ENCODE peak calls at places on chromosomes 2 and 18, in six cellular contexts. J is NCI-H774, L is COR-L47, N is T-cell, O is NCI-H510A treated with DMSO at 0.1 percent for 48 hours, R is uterus. C is an unnamed sample.
A peak's percentile ranks its signal among the peaks of the same experiment; 100 is the strongest.

GRCh38 chr2:95728878-95729511 is 137.2 kb downstream of the TRIM43 start:
- DNase-seq in J (peak; percentile 83), L (peak; percentile 74), N (peak; percentile 15), O (peak; percentile 27), R (peak; percentile 73), C (peak; percentile 61)

GRCh38 chr2:55901941-55902340 is 21.6 kb downstream of the EFEMP1 start:
- DNase-seq in J (no peak), L (no peak), N (no peak), O (no peak), R (no peak), C (no peak)

GRCh38 chr18:55900380-55900779 is 312.4 kb upstream of the TCF4 start:
- DNase-seq in J (no peak), L (no peak), N (no peak), O (no peak), R (no peak), C (no peak)

GRCh38 chr2:12722445-12723316 is 5.9 kb downstream of the TRIB2 start:
- DNase-seq in J (no peak), L (no peak), N (no peak), O (no peak), R (no peak), C (no peak)

GRCh38 chr2:217853301-217853881 is 149.4 kb downstream of the TNS1 start:
- DNase-seq in J (no peak), L (no peak), N (no peak), O (no peak), R (peak; percentile 71), C (peak; percentile 55)

GRCh38 chr18:61602836-61603235 is 269.6 kb downstream of the CDH20 start:
- DNase-seq in J (no peak), L (no peak), N (no peak), O (no peak), R (no peak), C (no peak)

GRCh38 chr18:7987284-7987976 is 420.3 kb downstream of the PTPRM start:
- DNase-seq in J (no peak), L (no peak), N (no peak), O (no peak), R (no peak), C (no peak)

GRCh38 chr2:172554352-172555271 is 1.3 kb upstream of the PDK1 start:
- DNase-seq in J (no peak), L (no peak), N (no peak), O (no peak), R (no peak), C (no peak)

GRCh38 chr2:160924936-160925353 is 235.3 kb upstream of the TANK start:
- DNase-seq in J (no peak), L (no peak), N (no peak), O (no peak), R (no peak), C (no peak)

GRCh38 chr2:66456183-66457041 is 21.5 kb downstream of the MEIS1 start:
- DNase-seq in J (no peak), L (no peak), N (no peak), O (no peak), R (no peak), C (no peak)

GRCh38 chr2:198106621-198107020 is 302.2 kb downstream of the PLCL1 start:
- DNase-seq in J (no peak), L (no peak), N (no peak), O (no peak), R (no peak), C (no peak)

GRCh38 chr2:50754514-50754913 is 277.4 kb downstream of the NRXN1 start:
- DNase-seq in J (no peak), L (no peak), N (no peak), O (no peak), R (no peak), C (no peak)

GRCh38 chr2:189191766-189192165 is 12.2 kb upstream of the COL5A2 start:
- DNase-seq in J (no peak), L (no peak), N (no peak), O (no peak), R (no peak), C (no peak)

GRCh38 chr2:224058048-224058775 is 19.1 kb upstream of the SERPINE2 start:
- DNase-seq in J (no peak), L (no peak), N (no peak), O (no peak), R (no peak), C (no peak)

GRCh38 chr2:30034052-30034775 is 112.6 kb upstream of the YPEL5 start:
- DNase-seq in J (no peak), L (no peak), N (no peak), O (no peak), R (no peak), C (no peak)

GRCh38 chr2:10501980-10502802 is 54.1 kb upstream of the ODC1 start:
- DNase-seq in J (no peak), L (no peak), N (no peak), O (no peak), R (no peak), C (no peak)

GRCh38 chr2:938181-939005 is 12.3 kb upstream of the SNTG2 start:
- DNase-seq in J (no peak), L (no peak), N (no peak), O (no peak), R (no peak), C (no peak)

GRCh38 chr2:149885468-149885867 is 297.9 kb upstream of the MMADHC start:
- DNase-seq in J (peak; percentile 71), L (peak; percentile 90), N (no peak), O (peak; percentile 27), R (no peak), C (no peak)

GRCh38 chr2:220847587-220847986 is 724.5 kb downstream of the EPHA4 start:
- DNase-seq in J (no peak), L (peak; percentile 57), N (no peak), O (no peak), R (no peak), C (peak; percentile 22)

GRCh38 chr2:122736279-122736678 is 980.8 kb downstream of the TSN start:
- DNase-seq in J (no peak), L (peak; percentile 4), N (no peak), O (peak; percentile 86), R (no peak), C (no peak)

GRCh38 chr18:52670903-52671302 is 330.9 kb downstream of the DCC start:
- DNase-seq in J (no peak), L (peak; percentile 59), N (no peak), O (peak; percentile 47), R (no peak), C (no peak)

GRCh38 chr18:76259012-76259568 is 236.0 kb downstream of the ZNF516 start:
- DNase-seq in J (no peak), L (no peak), N (no peak), O (no peak), R (no peak), C (no peak)

GRCh38 chr2:9809448-9810088 is 33.7 kb upstream of the TAF1B start:
- DNase-seq in J (peak; percentile 55), L (peak; percentile 51), N (no peak), O (peak; percentile 68), R (no peak), C (no peak)

GRCh38 chr2:99488999-99489757 is 639 bp downstream of the REV1 start:
- DNase-seq in J (peak; percentile 34), L (peak; percentile 31), N (peak; percentile 34), O (peak; percentile 42), R (peak; percentile 55), C (peak; percentile 79)

GRCh38 chr2:169715379-169716228 is 18.0 kb upstream of the KLHL23 start:
- DNase-seq in J (peak; percentile 7), L (no peak), N (no peak), O (peak; percentile 70), R (no peak), C (no peak)

GRCh38 chr18:35661483-35662146 is 80.1 kb downstream of the GALNT1 start:
- DNase-seq in J (no peak), L (peak; percentile 8), N (no peak), O (peak; percentile 90), R (no peak), C (no peak)

GRCh38 chr2:240584486-240585031 is 2.0 kb upstream of the CAPN10 start:
- DNase-seq in J (no peak), L (no peak), N (no peak), O (no peak), R (no peak), C (peak; percentile 3)

GRCh38 chr2:207334631-207335371 is 169.1 kb upstream of the KLF7 start:
- DNase-seq in J (no peak), L (no peak), N (no peak), O (no peak), R (peak; percentile 79), C (peak; percentile 81)

GRCh38 chr2:200786423-200786822 is 25.3 kb upstream of the BZW1 start:
- DNase-seq in J (peak; percentile 83), L (no peak), N (no peak), O (peak; percentile 35), R (no peak), C (no peak)

GRCh38 chr2:54429055-54429454 is 27.1 kb upstream of the SPTBN1 start:
- DNase-seq in J (no peak), L (no peak), N (no peak), O (no peak), R (no peak), C (no peak)

GRCh38 chr2:20758997-20759396 is 63.9 kb downstream of the LDAH start:
- DNase-seq in J (no peak), L (no peak), N (no peak), O (no peak), R (no peak), C (no peak)

GRCh38 chr2:130302164-130302886 is 40.4 kb upstream of the IMP4 start:
- DNase-seq in J (no peak), L (no peak), N (no peak), O (no peak), R (no peak), C (no peak)

GRCh38 chr2:239522002-239522739 is 121.4 kb upstream of the HDAC4 start:
- DNase-seq in J (no peak), L (no peak), N (no peak), O (no peak), R (no peak), C (peak; percentile 43)

GRCh38 chr2:64065516-64065915 is 46.3 kb upstream of the VPS54 start:
- DNase-seq in J (no peak), L (no peak), N (no peak), O (no peak), R (no peak), C (no peak)

GRCh38 chr2:174771631-174772491 is 7.6 kb upstream of the CHRNA1 start:
- DNase-seq in J (peak; percentile 64), L (peak; percentile 59), N (no peak), O (peak; percentile 96), R (peak; percentile 52), C (peak; percentile 85)

GRCh38 chr2:152571035-152571766 is 146.1 kb downstream of the PRPF40A start:
- DNase-seq in J (no peak), L (no peak), N (no peak), O (no peak), R (no peak), C (peak; percentile 28)

GRCh38 chr2:80120866-80121265 is 183.7 kb downstream of the LRRTM1 start:
- DNase-seq in J (no peak), L (no peak), N (no peak), O (no peak), R (no peak), C (no peak)

GRCh38 chr18:23067236-23067635 is 68.0 kb upstream of the CABLES1 start:
- DNase-seq in J (no peak), L (no peak), N (no peak), O (no peak), R (no peak), C (no peak)